ENCODE peak calls at places on chromosomes 5 and 9, in seven cellular contexts. One of them, this sample, is unnamed.

GRCh38 chr9:68872026-68872501 is 141.8 kb downstream of the PRKACG start:
- DNase-seq in epithelial cell of esophagus: no peak
- DNase-seq in stomach: peak; percentile 76
- DNase-seq in dorsolateral prefrontal cortex: no peak
- DNase-seq in fibroblast of mammary gland: no peak
- DNase-seq in body of pancreas: peak; percentile 47
- DNase-seq in fibroblast of pulmonary artery: no peak
- DNase-seq in this sample: no peak

GRCh38 chr9:107847977-107848376 is 358.4 kb upstream of the KLF4 start:
- DNase-seq in fibroblast of pulmonary artery: peak; percentile 26
- DNase-seq in fibroblast of mammary gland: peak; percentile 69
- DNase-seq in body of pancreas: no peak
- DNase-seq in dorsolateral prefrontal cortex: no peak
- DNase-seq in stomach: no peak
- DNase-seq in epithelial cell of esophagus: peak; percentile 42
- DNase-seq in this sample: peak; percentile 46

GRCh38 chr9:114281421-114282103 is 41.3 kb upstream of the ORM1 start:
- DNase-seq in fibroblast of pulmonary artery: peak; percentile 31
- DNase-seq in dorsolateral prefrontal cortex: no peak
- DNase-seq in epithelial cell of esophagus: no peak
- DNase-seq in fibroblast of mammary gland: peak; percentile 86
- DNase-seq in stomach: no peak
- DNase-seq in body of pancreas: no peak
- DNase-seq in this sample: no peak

GRCh38 chr5:154771383-154771901 is 16.3 kb downstream of the LARP1 start:
- DNase-seq in epithelial cell of esophagus: no peak
- DNase-seq in stomach: no peak
- DNase-seq in body of pancreas: no peak
- DNase-seq in dorsolateral prefrontal cortex: no peak
- DNase-seq in fibroblast of mammary gland: peak; percentile 87
- DNase-seq in fibroblast of pulmonary artery: peak; percentile 83
- DNase-seq in this sample: no peak

GRCh38 chr5:157271740-157272271 is 5.9 kb downstream of the CYFIP2 start:
- DNase-seq in fibroblast of pulmonary artery: no peak
- DNase-seq in stomach: peak; percentile 54
- DNase-seq in fibroblast of mammary gland: no peak
- DNase-seq in dorsolateral prefrontal cortex: no peak
- DNase-seq in body of pancreas: no peak
- DNase-seq in epithelial cell of esophagus: no peak
- DNase-seq in this sample: no peak

GRCh38 chr9:135471751-135472640 is 7.6 kb upstream of the PPP1R26 start:
- DNase-seq in epithelial cell of esophagus: no peak
- DNase-seq in fibroblast of mammary gland: no peak
- DNase-seq in body of pancreas: no peak
- DNase-seq in stomach: no peak
- DNase-seq in fibroblast of pulmonary artery: no peak
- DNase-seq in dorsolateral prefrontal cortex: no peak
- DNase-seq in this sample: no peak

GRCh38 chr5:71922584-71923106 is 184.6 kb upstream of the MAP1B start:
- DNase-seq in body of pancreas: no peak
- DNase-seq in fibroblast of mammary gland: peak; percentile 45
- DNase-seq in stomach: no peak
- DNase-seq in fibroblast of pulmonary artery: peak; percentile 90
- DNase-seq in dorsolateral prefrontal cortex: no peak
- DNase-seq in epithelial cell of esophagus: peak; percentile 96
- DNase-seq in this sample: peak; percentile 98

GRCh38 chr9:107588393-107588792 is 98.8 kb upstream of the KLF4 start:
- DNase-seq in fibroblast of pulmonary artery: no peak
- DNase-seq in epithelial cell of esophagus: no peak
- DNase-seq in body of pancreas: no peak
- DNase-seq in fibroblast of mammary gland: no peak
- DNase-seq in stomach: peak; percentile 33
- DNase-seq in dorsolateral prefrontal cortex: no peak
- DNase-seq in this sample: no peak

GRCh38 chr5:94240616-94241287 is 377.7 kb downstream of the KIAA0825 start:
- DNase-seq in fibroblast of mammary gland: peak; percentile 66
- DNase-seq in epithelial cell of esophagus: no peak
- DNase-seq in stomach: no peak
- DNase-seq in body of pancreas: no peak
- DNase-seq in dorsolateral prefrontal cortex: no peak
- DNase-seq in fibroblast of pulmonary artery: peak; percentile 20
- DNase-seq in this sample: no peak

GRCh38 chr9:101388507-101388993 is 3.7 kb upstream of the BAAT start:
- DNase-seq in body of pancreas: no peak
- DNase-seq in epithelial cell of esophagus: peak; percentile 33
- DNase-seq in dorsolateral prefrontal cortex: no peak
- DNase-seq in fibroblast of pulmonary artery: no peak
- DNase-seq in fibroblast of mammary gland: peak; percentile 27
- DNase-seq in stomach: no peak
- DNase-seq in this sample: peak; percentile 41

GRCh38 chr9:129511320-129511900 is 109.5 kb downstream of the C9orf50 start:
- DNase-seq in epithelial cell of esophagus: no peak
- DNase-seq in fibroblast of mammary gland: no peak
- DNase-seq in stomach: no peak
- DNase-seq in fibroblast of pulmonary artery: no peak
- DNase-seq in body of pancreas: no peak
- DNase-seq in dorsolateral prefrontal cortex: no peak
- DNase-seq in this sample: no peak

GRCh38 chr9:14326264-14326826 is 12.4 kb upstream of the NFIB start:
- DNase-seq in fibroblast of pulmonary artery: peak; percentile 50
- DNase-seq in epithelial cell of esophagus: peak; percentile 76
- DNase-seq in fibroblast of mammary gland: peak; percentile 74
- DNase-seq in dorsolateral prefrontal cortex: no peak
- DNase-seq in body of pancreas: no peak
- DNase-seq in stomach: no peak
- DNase-seq in this sample: peak; percentile 79

GRCh38 chr9:110015759-110016158 is 192.2 kb downstream of the C9orf152 start:
- DNase-seq in body of pancreas: no peak
- DNase-seq in dorsolateral prefrontal cortex: no peak
- DNase-seq in fibroblast of mammary gland: peak; percentile 88
- DNase-seq in epithelial cell of esophagus: peak; percentile 97
- DNase-seq in fibroblast of pulmonary artery: peak; percentile 82
- DNase-seq in stomach: no peak
- DNase-seq in this sample: peak; percentile 99

GRCh38 chr5:113487779-113488644 is at the start of gene MCC:
- DNase-seq in dorsolateral prefrontal cortex: peak; percentile 68
- DNase-seq in stomach: peak; percentile 60
- DNase-seq in fibroblast of mammary gland: peak; percentile 86
- DNase-seq in fibroblast of pulmonary artery: peak; percentile 92
- DNase-seq in epithelial cell of esophagus: peak; percentile 96
- DNase-seq in body of pancreas: peak; percentile 61
- DNase-seq in this sample: peak; percentile 78

GRCh38 chr5:139301766-139302499 is 8.4 kb downstream of the MATR3 start:
- DNase-seq in body of pancreas: no peak
- DNase-seq in dorsolateral prefrontal cortex: no peak
- DNase-seq in fibroblast of mammary gland: no peak
- DNase-seq in fibroblast of pulmonary artery: no peak
- DNase-seq in stomach: no peak
- DNase-seq in epithelial cell of esophagus: no peak
- DNase-seq in this sample: no peak

GRCh38 chr5:117680421-117680820 is 1105.8 kb upstream of the SEMA6A start:
- DNase-seq in dorsolateral prefrontal cortex: no peak
- DNase-seq in stomach: no peak
- DNase-seq in epithelial cell of esophagus: no peak
- DNase-seq in fibroblast of mammary gland: no peak
- DNase-seq in body of pancreas: no peak
- DNase-seq in fibroblast of pulmonary artery: peak; percentile 24
- DNase-seq in this sample: no peak

GRCh38 chr5:33235824-33236223 is 204.9 kb upstream of the TARS1 start:
- DNase-seq in fibroblast of mammary gland: no peak
- DNase-seq in dorsolateral prefrontal cortex: no peak
- DNase-seq in body of pancreas: no peak
- DNase-seq in epithelial cell of esophagus: no peak
- DNase-seq in stomach: no peak
- DNase-seq in fibroblast of pulmonary artery: no peak
- DNase-seq in this sample: no peak

GRCh38 chr5:103444333-103445038 is 118.1 kb downstream of the NUDT12 start:
- DNase-seq in dorsolateral prefrontal cortex: no peak
- DNase-seq in fibroblast of pulmonary artery: no peak
- DNase-seq in body of pancreas: no peak
- DNase-seq in stomach: peak; percentile 34
- DNase-seq in fibroblast of mammary gland: no peak
- DNase-seq in epithelial cell of esophagus: no peak
- DNase-seq in this sample: no peak

GRCh38 chr5:103442756-103443155 is 119.8 kb downstream of the NUDT12 start:
- DNase-seq in body of pancreas: no peak
- DNase-seq in fibroblast of mammary gland: no peak
- DNase-seq in dorsolateral prefrontal cortex: no peak
- DNase-seq in epithelial cell of esophagus: no peak
- DNase-seq in stomach: no peak
- DNase-seq in fibroblast of pulmonary artery: no peak
- DNase-seq in this sample: no peak

GRCh38 chr5:103445426-103446035 is 117.1 kb downstream of the NUDT12 start:
- DNase-seq in dorsolateral prefrontal cortex: no peak
- DNase-seq in fibroblast of pulmonary artery: no peak
- DNase-seq in fibroblast of mammary gland: no peak
- DNase-seq in epithelial cell of esophagus: no peak
- DNase-seq in stomach: no peak
- DNase-seq in body of pancreas: no peak
- DNase-seq in this sample: no peak

GRCh38 chr5:103439007-103439406 is 123.6 kb downstream of the NUDT12 start:
- DNase-seq in fibroblast of pulmonary artery: no peak
- DNase-seq in dorsolateral prefrontal cortex: no peak
- DNase-seq in epithelial cell of esophagus: no peak
- DNase-seq in body of pancreas: no peak
- DNase-seq in stomach: no peak
- DNase-seq in fibroblast of mammary gland: no peak
- DNase-seq in this sample: no peak

DNA sequence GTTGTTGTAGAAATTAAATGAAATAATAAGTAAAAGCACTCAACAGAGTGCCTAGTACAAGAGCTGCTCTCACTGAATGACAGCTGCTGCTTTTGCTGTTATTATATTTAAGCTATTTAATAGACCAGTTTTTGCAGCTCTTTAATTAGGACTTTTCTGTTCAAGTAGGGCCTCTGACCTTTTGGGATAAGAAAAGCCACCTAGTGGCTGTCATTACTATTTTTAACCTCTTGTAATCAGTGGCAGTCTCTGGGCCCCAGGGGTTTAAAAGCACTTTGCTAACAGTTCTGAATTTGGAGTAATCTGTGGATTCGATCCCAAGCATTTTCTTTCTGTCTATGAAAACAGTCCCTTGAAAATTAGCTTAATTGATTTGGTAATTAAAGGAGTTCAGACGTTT is 121.1 kb downstream of the NUDT12 start:
- DNase-seq in fibroblast of mammary gland: no peak
- DNase-seq in fibroblast of pulmonary artery: no peak
- DNase-seq in epithelial cell of esophagus: no peak
- DNase-seq in body of pancreas: no peak
- DNase-seq in dorsolateral prefrontal cortex: no peak
- DNase-seq in stomach: no peak
- DNase-seq in this sample: peak; percentile 7
- TF ChIP-seq CTCF in fibroblast of mammary gland: peak; percentile 10
- TF ChIP-seq CTCF in fibroblast of pulmonary artery: peak; percentile 10
- TF ChIP-seq CTCF in epithelial cell of esophagus: peak; percentile 16
- TF ChIP-seq CTCF in body of pancreas: no peak
- TF ChIP-seq CTCF in dorsolateral prefrontal cortex: no peak
- TF ChIP-seq CTCF in stomach: no peak
- TF ChIP-seq CTCF in this sample: peak; percentile 26

DNA sequence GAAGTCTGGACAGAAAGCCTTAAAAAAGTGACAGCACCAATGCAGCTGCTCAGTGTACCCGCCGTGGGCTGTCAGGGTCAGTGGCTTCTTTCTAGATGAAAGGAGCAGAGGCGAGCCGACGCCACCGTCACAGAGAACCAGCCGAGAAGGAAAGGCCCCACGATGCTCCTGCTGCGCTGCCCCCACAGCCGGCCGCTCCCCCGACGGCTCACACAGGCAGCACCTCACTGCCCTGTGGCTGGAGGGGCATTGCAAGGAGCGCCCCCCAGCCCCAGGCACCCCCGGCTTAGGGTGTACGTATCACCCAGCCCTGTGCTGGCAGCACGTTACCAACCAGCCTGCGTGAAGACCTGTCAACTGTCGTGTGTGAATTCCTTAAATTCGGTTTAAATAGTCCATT is 5.8 kb downstream of the BRD3OS start:
- DNase-seq in dorsolateral prefrontal cortex: no peak
- DNase-seq in body of pancreas: no peak
- DNase-seq in fibroblast of mammary gland: no peak
- DNase-seq in fibroblast of pulmonary artery: no peak
- DNase-seq in epithelial cell of esophagus: no peak
- DNase-seq in stomach: no peak
- DNase-seq in this sample: no peak
- H3K4me3 ChIP-seq in dorsolateral prefrontal cortex: no peak overlapping the region
- H3K4me3 ChIP-seq in body of pancreas: no peak overlapping the region
- H3K4me3 ChIP-seq in fibroblast of mammary gland: no peak overlapping the region
- H3K4me3 ChIP-seq in fibroblast of pulmonary artery: no peak overlapping the region
- H3K4me3 ChIP-seq in epithelial cell of esophagus: no peak overlapping the region
- H3K4me3 ChIP-seq in stomach: no peak overlapping the region
- H3K4me3 ChIP-seq in this sample: no peak overlapping the region

DNA sequence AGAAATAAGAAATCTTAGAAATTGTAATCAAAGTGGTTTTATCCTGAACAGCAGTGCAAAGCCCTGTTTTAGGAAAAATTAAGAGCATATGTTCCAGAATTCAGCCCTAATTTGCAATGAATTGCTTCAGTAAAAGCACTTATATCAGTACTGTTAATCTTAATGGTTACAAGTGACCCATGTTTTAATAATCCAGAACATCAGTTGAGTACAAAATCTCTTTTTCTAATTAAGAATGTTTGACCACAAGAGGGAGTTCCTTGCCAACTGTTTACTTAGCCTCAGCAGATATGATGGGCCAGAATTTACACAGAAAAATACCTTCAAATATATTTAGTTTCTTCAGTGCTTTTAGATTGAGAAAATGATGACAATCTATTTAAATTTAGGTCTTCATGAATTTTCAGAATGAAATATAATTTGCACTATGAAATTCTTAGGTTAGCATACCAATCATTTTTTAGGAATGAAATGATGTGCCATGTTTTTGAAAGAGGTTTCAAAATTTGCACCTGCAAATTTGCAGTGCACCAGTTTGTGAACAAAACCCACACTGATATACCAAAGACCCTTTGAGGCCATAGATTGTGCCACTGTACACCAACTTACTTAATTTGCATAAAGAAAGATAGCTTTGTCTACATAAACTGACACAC is 926.3 kb upstream of the ARRDC3 start:
- DNase-seq in dorsolateral prefrontal cortex: no peak
- DNase-seq in stomach: no peak
- DNase-seq in epithelial cell of esophagus: peak; percentile 36
- DNase-seq in fibroblast of mammary gland: peak; percentile 67
- DNase-seq in body of pancreas: no peak
- DNase-seq in fibroblast of pulmonary artery: peak; percentile 65
- DNase-seq in this sample: peak; percentile 40
- TF ChIP-seq CTCF in dorsolateral prefrontal cortex: peak; percentile 62
- TF ChIP-seq CTCF in stomach: no peak
- TF ChIP-seq CTCF in epithelial cell of esophagus: peak; percentile 50
- TF ChIP-seq CTCF in fibroblast of mammary gland: peak; percentile 50
- TF ChIP-seq CTCF in body of pancreas: peak; percentile 27
- TF ChIP-seq CTCF in fibroblast of pulmonary artery: peak; percentile 55
- TF ChIP-seq CTCF in this sample: peak; percentile 29

DNA sequence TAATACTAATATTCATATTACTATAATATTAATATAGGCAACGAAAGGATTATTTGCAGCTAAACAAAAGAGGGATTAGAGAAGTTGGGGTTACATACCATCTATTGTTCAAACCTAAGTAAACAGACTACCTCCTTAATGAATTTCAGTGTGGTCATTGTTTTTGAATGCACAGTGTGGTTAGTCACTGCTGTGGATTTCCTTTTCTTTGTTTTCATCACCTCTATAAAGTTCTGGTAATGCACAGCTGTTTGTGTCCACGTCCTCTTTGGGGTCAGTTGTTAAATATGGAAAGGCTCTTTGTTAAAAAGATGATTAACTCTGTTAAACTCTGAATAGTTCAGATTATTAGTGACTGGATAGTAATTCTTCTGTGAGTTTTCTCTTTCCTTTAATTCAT is 233.6 kb downstream of the MAST4 start:
- DNase-seq in fibroblast of mammary gland: peak; percentile 44
- DNase-seq in dorsolateral prefrontal cortex: no peak
- DNase-seq in stomach: no peak
- DNase-seq in epithelial cell of esophagus: peak; percentile 86
- DNase-seq in fibroblast of pulmonary artery: peak; percentile 92
- DNase-seq in body of pancreas: no peak
- DNase-seq in this sample: peak; percentile 90
- H3K4me3 ChIP-seq in fibroblast of mammary gland: no peak overlapping the region
- H3K4me3 ChIP-seq in dorsolateral prefrontal cortex: peak overlapping the region; percentile 65
- H3K4me3 ChIP-seq in stomach: no peak overlapping the region
- H3K4me3 ChIP-seq in epithelial cell of esophagus: no peak overlapping the region
- H3K4me3 ChIP-seq in fibroblast of pulmonary artery: peak overlapping the region; percentile 62
- H3K4me3 ChIP-seq in body of pancreas: no peak overlapping the region
- H3K4me3 ChIP-seq in this sample: no peak overlapping the region

This sample was measured in bronchial epithelial cell.